ENCODE peak calls at places on chromosomes 5 and 9, in eight cellular contexts. J is NB4, G is A549, A is GM12878, N is endothelial cell of umbilical vein, B is WTC11, C is SK-N-SH, Q is HepG2. P is an unnamed sample.

GRCh38 chr9:102779341-102779740 is 215.8 kb upstream of the CYLC2 start:
- DNase-seq in J (no peak), G (no peak), A (no peak), N (no peak), B (no peak), C (no peak), Q (no peak), P (no peak)

GRCh38 chr9:97528529-97529230 is 27.2 kb downstream of the TMOD1 start:
- DNase-seq in J (no peak), G (no peak), A (no peak), N (no peak), B (peak), C (no peak), Q (no peak), P (no peak)

GRCh38 chr5:5418764-5419163 is 3.7 kb upstream of the ICE1 start:
- DNase-seq in J (no peak), G (no peak), A (no peak), N (no peak), B (no peak), C (no peak), Q (no peak), P (no peak)

GRCh38 chr5:172710695-172711094 is 60.3 kb downstream of the DUSP1 start:
- DNase-seq in J (no peak), G (no peak), A (no peak), N (no peak), B (no peak), C (no peak), Q (no peak), P (no peak)

GRCh38 chr5:16754621-16755020 is 137.8 kb upstream of the RETREG1 start:
- DNase-seq in J (no peak), G (no peak), A (no peak), N (no peak), B (no peak), C (no peak), Q (no peak), P (no peak)

GRCh38 chr5:150124111-150124557 is 31.5 kb downstream of the PDGFRB start:
- DNase-seq in J (no peak), G (no peak), A (no peak), N (no peak), B (no peak), C (no peak), Q (no peak), P (no peak)

GRCh38 chr9:137316012-137316981 is 14.2 kb upstream of the NRARP start:
- DNase-seq in J (no peak), G (peak), A (no peak), N (peak), B (peak), C (peak), Q (no peak), P (no peak)

GRCh38 chr9:82148849-82149544 is 160.4 kb downstream of the SPATA31D1 start:
- DNase-seq in J (no peak), G (no peak), A (no peak), N (no peak), B (no peak), C (peak), Q (no peak), P (no peak)

GRCh38 chr5:9052421-9052820 is 493.5 kb downstream of the SEMA5A start:
- DNase-seq in J (no peak), G (no peak), A (no peak), N (no peak), B (no peak), C (no peak), Q (no peak), P (no peak)

GRCh38 chr9:123867971-123868370 is 62.0 kb downstream of the DENND1A start:
- DNase-seq in J (peak), G (no peak), A (no peak), N (no peak), B (no peak), C (no peak), Q (no peak), P (no peak)

GRCh38 chr9:69554945-69555344 is 117.2 kb downstream of the APBA1 start:
- DNase-seq in J (no peak), G (no peak), A (no peak), N (no peak), B (no peak), C (no peak), Q (no peak), P (no peak)

GRCh38 chr9:137488906-137489305 is 29.8 kb upstream of the NSMF start:
- DNase-seq in J (no peak), G (no peak), A (no peak), N (no peak), B (no peak), C (no peak), Q (no peak), P (no peak)

GRCh38 chr9:132040808-132041207 is 38.9 kb downstream of the MED27 start:
- DNase-seq in J (no peak), G (no peak), A (no peak), N (no peak), B (no peak), C (no peak), Q (no peak), P (no peak)

GRCh38 chr9:132041825-132042224 is 37.8 kb downstream of the MED27 start:
- DNase-seq in J (no peak), G (no peak), A (no peak), N (no peak), B (no peak), C (peak), Q (no peak), P (no peak)

GRCh38 chr9:132043708-132044107 is 36.0 kb downstream of the MED27 start:
- DNase-seq in J (no peak), G (no peak), A (no peak), N (no peak), B (no peak), C (no peak), Q (no peak), P (no peak)

GRCh38 chr9:132044176-132044880 is 35.3 kb downstream of the MED27 start:
- DNase-seq in J (no peak), G (no peak), A (no peak), N (no peak), B (no peak), C (no peak), Q (no peak), P (no peak)

DNA sequence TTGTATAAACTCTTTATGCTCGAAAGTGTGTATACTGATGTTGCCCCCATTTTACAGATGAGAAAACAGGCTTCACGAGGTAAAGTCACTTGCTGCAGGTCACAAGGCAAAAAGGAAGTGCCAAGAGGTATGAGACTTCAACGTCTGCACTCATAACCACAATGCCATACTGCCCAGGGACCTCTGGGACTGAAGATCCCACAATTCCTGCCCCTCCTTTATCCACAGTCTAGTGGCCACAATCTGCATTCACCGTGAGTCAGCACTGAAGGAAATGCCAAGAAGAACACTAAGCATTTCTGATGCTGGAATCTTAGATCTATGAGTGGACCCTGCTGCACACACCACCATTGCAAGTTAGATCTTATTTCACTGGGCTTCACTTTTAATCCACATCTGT is 37.3 kb downstream of the MED27 start:
- DNase-seq in J (peak), G (peak), A (no peak), N (peak), B (no peak), C (no peak), Q (no peak), P (peak)
- TF ChIP-seq MAX in J (no peak), G (no peak), A (no peak), N (no peak), B (no peak), C (peak), Q (no peak), P (no peak)

GRCh38 chr5:96638566-96638965 is 23.6 kb upstream of the CAST start:
- DNase-seq in J (no peak), G (no peak), A (no peak), N (no peak), B (no peak), C (no peak), Q (no peak), P (no peak)

GRCh38 chr5:96641922-96642640 is 20.1 kb upstream of the CAST start:
- DNase-seq in J (no peak), G (no peak), A (no peak), N (no peak), B (no peak), C (no peak), Q (no peak), P (no peak)

GRCh38 chr5:96645096-96645495 is 17.1 kb upstream of the CAST start:
- DNase-seq in J (no peak), G (no peak), A (no peak), N (no peak), B (no peak), C (no peak), Q (no peak), P (no peak)

GRCh38 chr5:96640696-96641095 is 21.5 kb upstream of the CAST start:
- DNase-seq in J (no peak), G (no peak), A (no peak), N (no peak), B (no peak), C (no peak), Q (no peak), P (no peak)

GRCh38 chr5:96641368-96641767 is 20.8 kb upstream of the CAST start:
- DNase-seq in J (no peak), G (no peak), A (no peak), N (no peak), B (no peak), C (no peak), Q (no peak), P (no peak)
- TF ChIP-seq MAX in J (no peak), G (no peak), A (no peak), N (no peak), B (no peak), C (no peak), Q (no peak), P (no peak)

DNA sequence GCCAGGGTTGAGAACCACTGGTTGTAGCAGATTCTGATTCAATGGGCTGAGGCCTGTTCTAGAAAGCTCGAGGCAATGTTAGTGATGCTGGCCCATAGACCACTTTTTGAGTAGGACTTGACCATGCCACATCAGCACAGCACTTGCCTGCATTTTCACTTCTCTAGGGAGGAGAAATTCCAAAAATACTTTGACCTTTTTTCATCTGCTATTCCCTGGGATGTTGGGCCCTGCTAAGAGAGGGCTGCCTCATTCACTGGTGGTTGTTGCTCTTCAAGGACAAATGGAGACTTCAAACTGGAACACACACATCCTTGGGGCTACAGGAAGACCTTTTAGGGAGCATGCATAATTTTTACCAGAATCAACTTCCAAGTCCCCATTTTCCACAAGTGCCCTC is 12.8 kb upstream of the TGFBI start:
- DNase-seq in J (no peak), G (no peak), A (no peak), N (no peak), B (no peak), C (no peak), Q (no peak), P (no peak)
- TF ChIP-seq MAX in J (no peak), G (no peak), A (no peak), N (no peak), B (no peak), C (no peak), Q (no peak), P (no peak)

GRCh38 chr5:137367951-137368350 is 131.2 kb downstream of the SPOCK1 start:
- DNase-seq in J (no peak), G (no peak), A (no peak), N (no peak), B (no peak), C (no peak), Q (no peak), P (no peak)

GRCh38 chr5:137366526-137366925 is 132.6 kb downstream of the SPOCK1 start:
- DNase-seq in J (no peak), G (no peak), A (no peak), N (no peak), B (no peak), C (peak), Q (no peak), P (no peak)

GRCh38 chr5:137360607-137361006 is 138.5 kb downstream of the SPOCK1 start:
- DNase-seq in J (no peak), G (no peak), A (no peak), N (peak), B (no peak), C (no peak), Q (no peak), P (no peak)

GRCh38 chr5:137361275-137361674 is 137.9 kb downstream of the SPOCK1 start:
- DNase-seq in J (no peak), G (no peak), A (no peak), N (peak), B (no peak), C (peak), Q (no peak), P (no peak)

GRCh38 chr5:137365126-137365865 is 133.8 kb downstream of the SPOCK1 start:
- DNase-seq in J (no peak), G (no peak), A (no peak), N (peak), B (no peak), C (no peak), Q (no peak), P (no peak)
- TF ChIP-seq MAX in J (no peak), G (no peak), A (no peak), N (no peak), B (no peak), C (no peak), Q (no peak), P (no peak)

GRCh38 chr5:78560000-78560399 is 88.6 kb downstream of the LHFPL2 start:
- DNase-seq in J (no peak), G (no peak), A (no peak), N (no peak), B (no peak), C (no peak), Q (no peak), P (no peak)

GRCh38 chr5:78555870-78556269 is 92.7 kb downstream of the LHFPL2 start:
- DNase-seq in J (no peak), G (no peak), A (no peak), N (no peak), B (no peak), C (no peak), Q (no peak), P (no peak)

GRCh38 chr5:78560456-78560855 is 88.1 kb downstream of the LHFPL2 start:
- DNase-seq in J (no peak), G (no peak), A (no peak), N (no peak), B (no peak), C (no peak), Q (no peak), P (no peak)

GRCh38 chr5:78554595-78554994 is 94.0 kb downstream of the LHFPL2 start:
- DNase-seq in J (no peak), G (no peak), A (no peak), N (no peak), B (no peak), C (no peak), Q (no peak), P (no peak)

DNA sequence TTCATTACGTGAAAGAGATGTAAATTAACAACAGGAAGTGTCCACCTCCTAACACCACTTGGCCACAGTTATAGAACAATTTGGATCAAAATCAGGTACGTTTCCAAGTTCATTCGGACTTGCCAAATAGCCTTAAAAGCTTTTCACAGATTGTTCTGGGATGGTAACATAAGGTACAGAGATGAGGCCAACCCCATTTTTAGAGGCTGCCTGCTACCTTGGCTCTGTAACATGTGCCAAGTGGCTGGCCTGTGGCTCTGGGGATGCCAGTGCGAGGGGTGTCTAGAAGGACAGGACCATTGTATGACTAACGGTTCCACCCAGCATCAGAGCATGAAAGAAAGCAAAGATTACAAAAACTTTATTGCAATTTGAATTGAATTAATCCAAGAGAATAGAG is 91.0 kb downstream of the LHFPL2 start:
- DNase-seq in J (no peak), G (no peak), A (no peak), N (no peak), B (no peak), C (no peak), Q (no peak), P (no peak)
- TF ChIP-seq MAX in J (no peak), G (no peak), A (no peak), N (no peak), B (no peak), C (no peak), Q (no peak), P (no peak)

DNA sequence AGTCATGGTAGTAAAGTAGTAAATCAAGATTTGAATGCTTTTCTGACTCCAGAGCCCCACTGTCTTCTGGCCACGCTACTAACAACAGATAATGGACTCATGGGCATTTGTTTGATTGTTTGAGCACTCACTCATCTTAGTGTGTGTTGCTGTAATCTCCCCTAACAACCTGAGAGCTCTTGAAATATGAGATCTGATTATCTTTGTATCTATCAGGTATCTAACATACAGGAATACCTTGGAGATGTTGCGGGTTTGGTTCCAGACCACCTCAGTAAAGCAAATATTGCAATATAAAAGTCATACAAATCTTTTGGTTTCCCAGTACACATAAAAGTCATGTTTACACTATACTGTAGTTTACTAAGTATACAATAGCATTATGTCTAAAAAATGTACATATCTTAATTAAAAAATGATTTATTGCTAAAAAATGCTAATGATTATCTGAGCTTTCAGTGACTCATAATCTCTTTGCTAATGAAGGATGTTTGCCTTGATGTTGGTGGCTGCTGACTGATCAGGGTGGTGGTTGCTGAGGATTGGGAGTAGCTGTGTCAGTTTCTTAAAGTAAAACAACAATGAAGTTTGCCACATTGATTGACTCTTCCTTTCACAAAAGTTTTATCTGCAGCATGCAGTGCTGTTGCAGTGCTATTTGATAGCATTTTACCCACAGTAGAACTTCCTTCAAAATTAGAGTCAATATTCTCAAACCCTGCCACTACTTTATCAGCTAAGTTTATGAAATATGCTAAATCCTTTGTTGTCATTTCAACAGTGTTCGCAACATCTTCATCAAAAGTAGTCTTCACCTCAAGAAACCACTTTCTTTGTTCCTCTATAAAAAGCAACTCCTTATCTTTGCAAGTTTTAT is 92.2 kb downstream of the ZNF462 start:
- DNase-seq in J (no peak), G (no peak), A (no peak), N (no peak), B (no peak), C (no peak), Q (no peak), P (no peak)
- TF ChIP-seq MAX in J (no peak), G (no peak), A (no peak), N (no peak), B (no peak), C (no peak), Q (no peak), P (no peak)

DNA sequence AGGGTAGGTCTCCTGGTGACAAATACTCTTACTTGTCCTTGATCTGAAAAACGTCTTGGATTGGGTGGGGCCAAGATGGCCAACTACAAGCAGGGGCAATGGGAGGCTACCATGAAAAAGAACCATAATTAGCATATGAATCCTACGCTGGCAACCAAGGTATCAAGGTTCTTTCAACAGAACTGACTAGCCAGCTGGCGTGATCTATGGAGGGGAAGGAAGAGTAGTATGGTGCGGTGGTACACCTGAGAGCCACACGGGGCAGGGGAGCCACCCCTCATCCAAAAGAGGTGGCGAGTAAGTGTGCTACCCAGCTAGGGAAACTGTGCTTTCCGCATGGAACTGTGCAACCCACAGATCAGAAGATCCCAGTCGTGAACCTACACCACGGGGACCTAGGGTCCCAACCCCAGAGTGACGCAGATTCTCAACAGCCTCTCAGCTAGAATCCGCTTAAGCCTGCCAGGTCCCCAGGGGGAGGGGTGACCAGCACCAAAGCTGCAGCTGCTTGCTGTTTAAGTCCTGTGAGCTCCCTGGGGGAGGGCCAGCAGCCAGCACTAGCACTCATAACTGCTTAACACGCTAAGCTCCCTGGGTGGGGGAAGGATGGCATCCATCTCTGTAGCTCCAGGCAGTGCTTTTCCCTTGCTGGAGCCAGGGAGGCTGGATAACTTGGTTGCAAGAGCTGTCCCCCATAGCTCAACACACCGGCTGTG is 334.8 kb downstream of the FBXL17 start:
- DNase-seq in J (no peak), G (no peak), A (no peak), N (no peak), B (peak), C (no peak), Q (no peak), P (no peak)
- TF ChIP-seq MAX in J (no peak), G (no peak), A (no peak), N (no peak), B (no peak), C (no peak), Q (no peak), P (no peak)

GRCh38 chr5:68711311-68712200 is 382.3 kb upstream of the SLC30A5 start:
- DNase-seq in J (no peak), G (no peak), A (peak), N (no peak), B (no peak), C (no peak), Q (no peak), P (no peak)
- TF ChIP-seq MAX in J (no peak), G (no peak), A (no peak), N (no peak), B (no peak), C (no peak), Q (no peak), P (no peak)

GRCh38 chr9:111993319-111993718 is 96.7 kb downstream of the UGCG start:
- DNase-seq in J (no peak), G (no peak), A (no peak), N (no peak), B (no peak), C (no peak), Q (no peak), P (no peak)
- TF ChIP-seq MAX in J (no peak), G (no peak), A (no peak), N (no peak), B (no peak), C (no peak), Q (no peak), P (no peak)

DNA sequence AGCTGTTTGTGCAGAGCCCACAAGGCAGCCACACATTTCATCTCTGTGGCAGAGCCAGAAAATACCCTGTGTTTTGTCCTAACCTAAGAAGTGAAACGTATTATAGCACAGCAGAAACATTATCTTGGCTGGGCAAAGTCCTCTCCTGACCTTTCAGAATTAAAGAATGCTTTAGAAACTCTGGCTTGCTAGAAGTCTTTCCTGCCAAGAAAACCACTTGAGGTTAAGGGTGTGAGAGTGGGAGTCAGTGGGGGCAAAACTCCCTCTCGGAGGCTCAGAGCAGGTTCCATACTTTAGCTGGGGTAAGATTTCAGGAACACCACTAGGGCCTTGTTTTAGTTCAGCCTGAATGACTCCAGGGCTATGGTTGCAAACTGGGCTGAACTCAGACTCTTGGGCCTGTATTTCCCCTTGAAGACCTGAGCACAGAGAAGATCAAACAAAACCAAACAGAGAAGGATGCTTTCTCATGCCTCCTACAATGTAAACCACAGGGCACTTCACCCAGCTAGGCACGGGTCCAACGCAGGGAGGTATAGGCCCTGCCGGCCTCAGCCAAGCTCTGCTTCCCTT is 48.0 kb downstream of the ZNF366 start:
- DNase-seq in J (no peak), G (no peak), A (peak), N (peak), B (no peak), C (no peak), Q (no peak), P (no peak)
- TF ChIP-seq MAX in J (no peak), G (no peak), A (no peak), N (no peak), B (no peak), C (no peak), Q (no peak), P (no peak)